ENCODE peak calls at places on chromosomes 6 and 20, in ten cellular contexts. O is stimulated activated CD8-positive, alpha-beta memory T cell treated with anti-CD3 and anti-CD28 coated beads, Interleukin-2, amount 100 ng/mL, for 1 hour; P is lung microvascular endothelial cell; D is cerebellar cortex; E is NCI-H2107; J is HTR-8/SVneo; X is colonic mucosa; N is T follicular helper cell; Y is left kidney; V is activated CD8-positive, alpha-beta memory T cell treated with anti-CD3 and anti-CD28 coated beads, Interleukin-2, amount 50 U/mL, for 48 hours. H is an unnamed sample.

GRCh38 chr20:41080866-41081265 is 52.2 kb downstream of the TOP1 start:
- DNase-seq in O (no peak), P (no peak), D (no peak), E (no peak), J (no peak), X (no peak), N (no peak), Y (no peak), V (no peak), H (no peak)

GRCh38 chr6:99184696-99185095 is 164.8 kb downstream of the FAXC start:
- DNase-seq in O (no peak), P (no peak), D (no peak), E (no peak), J (no peak), X (no peak), N (no peak), Y (no peak), V (no peak), H (no peak)

GRCh38 chr6:14282326-14282725 is 164.8 kb downstream of the CD83 start:
- DNase-seq in O (no peak), P (no peak), D (no peak), E (no peak), J (no peak), X (no peak), N (no peak), Y (no peak), V (no peak), H (no peak)

GRCh38 chr6:117280922-117281321 is 15.6 kb downstream of the VGLL2 start:
- DNase-seq in O (no peak), P (no peak), D (no peak), E (no peak), J (no peak), X (no peak), N (no peak), Y (peak), V (no peak), H (no peak)

GRCh38 chr20:55269913-55270312 is 735.4 kb downstream of the CBLN4 start:
- DNase-seq in O (no peak), P (no peak), D (no peak), E (no peak), J (no peak), X (no peak), N (no peak), Y (no peak), V (no peak), H (no peak)

GRCh38 chr6:163667372-163668060 is 253.0 kb downstream of the QKI start:
- DNase-seq in O (no peak), P (no peak), D (peak), E (no peak), J (peak), X (peak), N (no peak), Y (peak), V (no peak), H (peak)

GRCh38 chr20:60785817-60786216 is 466.2 kb upstream of the CDH4 start:
- DNase-seq in O (no peak), P (no peak), D (no peak), E (no peak), J (no peak), X (no peak), N (no peak), Y (no peak), V (no peak), H (no peak)

GRCh38 chr20:1184638-1185315 is at the start of gene TMEM74B:
- DNase-seq in O (no peak), P (peak), D (no peak), E (no peak), J (no peak), X (no peak), N (no peak), Y (peak), V (peak), H (no peak)

GRCh38 chr20:45934046-45934586 is 367 bp upstream of the PCIF1 start:
- DNase-seq in O (no peak), P (no peak), D (peak), E (no peak), J (peak), X (peak), N (no peak), Y (peak), V (no peak), H (peak)

GRCh38 chr20:11207749-11208502 is 534.1 kb upstream of the JAG1 start:
- DNase-seq in O (no peak), P (no peak), D (no peak), E (no peak), J (peak), X (no peak), N (no peak), Y (no peak), V (no peak), H (no peak)

GRCh38 chr20:59987135-59987534 is 28.9 kb downstream of the CDH26 start:
- DNase-seq in O (no peak), P (no peak), D (no peak), E (no peak), J (no peak), X (no peak), N (no peak), Y (no peak), V (no peak), H (no peak)

GRCh38 chr20:23606652-23607049 is 934 bp upstream of the CST9 start:
- DNase-seq in O (peak), P (peak), D (peak), E (no peak), J (peak), X (peak), N (peak), Y (peak), V (peak), H (peak)

GRCh38 chr20:6575912-6576391 is 191.5 kb upstream of the BMP2 start:
- DNase-seq in O (no peak), P (peak), D (no peak), E (no peak), J (no peak), X (no peak), N (no peak), Y (peak), V (no peak), H (no peak)

GRCh38 chr6:87277123-87277522 is 45.3 kb upstream of the SMIM8 start:
- DNase-seq in O (no peak), P (peak), D (peak), E (peak), J (no peak), X (no peak), N (no peak), Y (peak), V (no peak), H (no peak)

GRCh38 chr20:43744121-43744520 is 17.3 kb upstream of the GTSF1L start:
- DNase-seq in O (no peak), P (no peak), D (no peak), E (no peak), J (no peak), X (no peak), N (no peak), Y (no peak), V (no peak), H (no peak)